ENCODE peak calls at places on chromosomes 1 and 21, in five cellular contexts. One of them, this sample, is unnamed.

GRCh38 chr1:184838374-184838995 is 83.8 kb upstream of the EDEM3 start:
- DNase-seq in H1: no peak
- DNase-seq in HepG2: no peak
- DNase-seq in K562: no peak
- DNase-seq in GM12878: no peak
- DNase-seq in this sample: no peak

GRCh38 chr1:114758251-114758832 is 558 bp upstream of the CSDE1 start:
- DNase-seq in H1: no peak
- DNase-seq in HepG2: peak; percentile 7
- DNase-seq in K562: no peak
- DNase-seq in GM12878: no peak
- DNase-seq in this sample: no peak

GRCh38 chr1:94322696-94323095 is 85.3 kb upstream of the ARHGAP29 start:
- DNase-seq in H1: no peak
- DNase-seq in HepG2: no peak
- DNase-seq in K562: no peak
- DNase-seq in GM12878: no peak
- DNase-seq in this sample: no peak

GRCh38 chr21:15514073-15514946 is 215.5 kb upstream of the USP25 start:
- DNase-seq in H1: no peak
- DNase-seq in HepG2: peak; percentile 94
- DNase-seq in K562: no peak
- DNase-seq in GM12878: peak; percentile 45
- DNase-seq in this sample: no peak

GRCh38 chr1:32406629-32407111 is 12.4 kb upstream of the BSDC1 start:
- DNase-seq in H1: no peak
- DNase-seq in HepG2: peak; percentile 28
- DNase-seq in K562: peak; percentile 49
- DNase-seq in GM12878: no peak
- DNase-seq in this sample: no peak

GRCh38 chr1:51644533-51645197 is 27.8 kb downstream of the OSBPL9 start:
- DNase-seq in H1: peak; percentile 5
- DNase-seq in HepG2: no peak
- DNase-seq in K562: no peak
- DNase-seq in GM12878: no peak
- DNase-seq in this sample: no peak

GRCh38 chr1:8941906-8942305 is 3.8 kb upstream of the CA6 start:
- DNase-seq in H1: no peak
- DNase-seq in HepG2: peak; percentile 72
- DNase-seq in K562: no peak
- DNase-seq in GM12878: no peak
- DNase-seq in this sample: no peak

GRCh38 chr1:10429868-10430215 is 391 bp upstream of the CENPS start:
- DNase-seq in H1: no peak
- DNase-seq in HepG2: no peak
- DNase-seq in K562: no peak
- DNase-seq in GM12878: no peak
- DNase-seq in this sample: no peak

GRCh38 chr1:57272150-57272549 is 151.7 kb downstream of the DAB1 start:
- DNase-seq in H1: no peak
- DNase-seq in HepG2: no peak
- DNase-seq in K562: no peak
- DNase-seq in GM12878: no peak
- DNase-seq in this sample: no peak

GRCh38 chr1:211829343-211830054 is 1.1 kb downstream of the LPGAT1 start:
- DNase-seq in H1: no peak
- DNase-seq in HepG2: peak; percentile 82
- DNase-seq in K562: peak; percentile 27
- DNase-seq in GM12878: no peak
- DNase-seq in this sample: peak; percentile 43

GRCh38 chr1:6235302-6235680 is 473 bp downstream of the ICMT start:
- DNase-seq in H1: no peak
- DNase-seq in HepG2: no peak
- DNase-seq in K562: no peak
- DNase-seq in GM12878: no peak
- DNase-seq in this sample: no peak

GRCh38 chr1:240020871-240021270 is 70.8 kb upstream of the FMN2 start:
- DNase-seq in H1: no peak
- DNase-seq in HepG2: no peak
- DNase-seq in K562: no peak
- DNase-seq in GM12878: no peak
- DNase-seq in this sample: no peak

GRCh38 chr1:55040083-55040952 is 970 bp downstream of the PCSK9 start:
- DNase-seq in H1: no peak
- DNase-seq in HepG2: no peak
- DNase-seq in K562: peak; percentile 27
- DNase-seq in GM12878: no peak
- DNase-seq in this sample: peak; percentile 40

GRCh38 chr1:187641015-187641414 is 812.3 kb downstream of the PLA2G4A start:
- DNase-seq in H1: no peak
- DNase-seq in HepG2: peak; percentile 2
- DNase-seq in K562: no peak
- DNase-seq in GM12878: no peak
- DNase-seq in this sample: no peak

GRCh38 chr1:245771521-245772281 is 616.9 kb downstream of the KIF26B start:
- DNase-seq in H1: no peak
- DNase-seq in HepG2: no peak
- DNase-seq in K562: no peak
- DNase-seq in GM12878: no peak
- DNase-seq in this sample: no peak

GRCh38 chr1:94926365-94926914 is 470 bp downstream of the CNN3 start:
- DNase-seq in H1: no peak
- DNase-seq in HepG2: peak; percentile 36
- DNase-seq in K562: no peak
- DNase-seq in GM12878: no peak
- DNase-seq in this sample: peak; percentile 65

GRCh38 chr1:164272156-164272555 is 286.8 kb upstream of the PBX1 start:
- DNase-seq in H1: no peak
- DNase-seq in HepG2: no peak
- DNase-seq in K562: no peak
- DNase-seq in GM12878: no peak
- DNase-seq in this sample: no peak

GRCh38 chr1:39407889-39408640 is 83.4 kb upstream of the BMP8A start:
- DNase-seq in H1: no peak
- DNase-seq in HepG2: peak; percentile 79
- DNase-seq in K562: no peak
- DNase-seq in GM12878: no peak
- DNase-seq in this sample: no peak

GRCh38 chr1:28510350-28511223 is 4.7 kb downstream of the RCC1 start:
- DNase-seq in H1: no peak
- DNase-seq in HepG2: peak; percentile 55
- DNase-seq in K562: no peak
- DNase-seq in GM12878: no peak
- DNase-seq in this sample: no peak

GRCh38 chr1:9066945-9067807 is 2.3 kb downstream of the SLC2A5 start:
- DNase-seq in H1: no peak
- DNase-seq in HepG2: peak; percentile 31
- DNase-seq in K562: no peak
- DNase-seq in GM12878: no peak
- DNase-seq in this sample: no peak

GRCh38 chr1:176033879-176034278 is 173.2 kb downstream of the COP1 start:
- DNase-seq in H1: no peak
- DNase-seq in HepG2: no peak
- DNase-seq in K562: no peak
- DNase-seq in GM12878: no peak
- DNase-seq in this sample: no peak

GRCh38 chr1:208107817-208108608 is 136.2 kb downstream of the PLXNA2 start:
- DNase-seq in H1: no peak
- DNase-seq in HepG2: no peak
- DNase-seq in K562: no peak
- DNase-seq in GM12878: no peak
- DNase-seq in this sample: no peak

GRCh38 chr1:230753586-230754251 is 6.5 kb downstream of the CAPN9 start:
- DNase-seq in H1: peak; percentile 54
- DNase-seq in HepG2: peak; percentile 30
- DNase-seq in K562: peak; percentile 94
- DNase-seq in GM12878: no peak
- DNase-seq in this sample: peak; percentile 73

GRCh38 chr21:27362249-27362648 is 395.4 kb upstream of the ADAMTS5 start:
- DNase-seq in H1: no peak
- DNase-seq in HepG2: no peak
- DNase-seq in K562: no peak
- DNase-seq in GM12878: no peak
- DNase-seq in this sample: no peak

GRCh38 chr1:221839321-221839720 is 97.4 kb upstream of the DUSP10 start:
- DNase-seq in H1: no peak
- DNase-seq in HepG2: no peak
- DNase-seq in K562: no peak
- DNase-seq in GM12878: peak; percentile 44
- DNase-seq in this sample: no peak

GRCh38 chr1:24639881-24640280 is 3.2 kb upstream of the SRRM1 start:
- DNase-seq in H1: no peak
- DNase-seq in HepG2: peak; percentile 72
- DNase-seq in K562: no peak
- DNase-seq in GM12878: no peak
- DNase-seq in this sample: no peak

GRCh38 chr1:180851995-180852887 is 60.5 kb upstream of the KIAA1614 start:
- DNase-seq in H1: no peak
- DNase-seq in HepG2: no peak
- DNase-seq in K562: no peak
- DNase-seq in GM12878: no peak
- DNase-seq in this sample: no peak

GRCh38 chr1:57839488-57839887 is 415.6 kb upstream of the DAB1 start:
- DNase-seq in H1: no peak
- DNase-seq in HepG2: no peak
- DNase-seq in K562: no peak
- DNase-seq in GM12878: no peak
- DNase-seq in this sample: no peak

GRCh38 chr1:215358356-215358755 is 208.7 kb upstream of the KCTD3 start:
- DNase-seq in H1: no peak
- DNase-seq in HepG2: no peak
- DNase-seq in K562: no peak
- DNase-seq in GM12878: no peak
- DNase-seq in this sample: no peak

GRCh38 chr21:36506482-36506881 is 26.6 kb upstream of the CLDN14 start:
- DNase-seq in H1: no peak
- DNase-seq in HepG2: no peak
- DNase-seq in K562: no peak
- DNase-seq in GM12878: no peak
- DNase-seq in this sample: no peak

GRCh38 chr1:180462099-180462498 is 40.3 kb downstream of the ACBD6 start:
- DNase-seq in H1: no peak
- DNase-seq in HepG2: no peak
- DNase-seq in K562: no peak
- DNase-seq in GM12878: no peak
- DNase-seq in this sample: no peak

GRCh38 chr1:245788886-245789285 is 634.1 kb downstream of the KIF26B start:
- DNase-seq in H1: no peak
- DNase-seq in HepG2: no peak
- DNase-seq in K562: no peak
- DNase-seq in GM12878: no peak
- DNase-seq in this sample: no peak

GRCh38 chr1:26121854-26122773 is 10.5 kb downstream of the PDIK1L start:
- DNase-seq in H1: no peak
- DNase-seq in HepG2: no peak
- DNase-seq in K562: no peak
- DNase-seq in GM12878: no peak
- DNase-seq in this sample: no peak

GRCh38 chr1:221435510-221435909 is 306.4 kb downstream of the DUSP10 start:
- DNase-seq in H1: no peak
- DNase-seq in HepG2: peak; percentile 17
- DNase-seq in K562: peak; percentile 68
- DNase-seq in GM12878: no peak
- DNase-seq in this sample: no peak

GRCh38 chr21:41834252-41834925 is 44.8 kb downstream of the PRDM15 start:
- DNase-seq in H1: no peak
- DNase-seq in HepG2: no peak
- DNase-seq in K562: no peak
- DNase-seq in GM12878: no peak
- DNase-seq in this sample: no peak

GRCh38 chr1:212430955-212431394 is 1.7 kb upstream of the NENF start:
- DNase-seq in H1: no peak
- DNase-seq in HepG2: no peak
- DNase-seq in K562: no peak
- DNase-seq in GM12878: no peak
- DNase-seq in this sample: no peak

GRCh38 chr1:200896571-200897187 is 2.0 kb downstream of the INAVA start:
- DNase-seq in H1: no peak
- DNase-seq in HepG2: peak; percentile 93
- DNase-seq in K562: no peak
- DNase-seq in GM12878: no peak
- DNase-seq in this sample: no peak

GRCh38 chr1:22288593-22289241 is 145.8 kb upstream of the WNT4 start:
- DNase-seq in H1: no peak
- DNase-seq in HepG2: peak; percentile 12
- DNase-seq in K562: no peak
- DNase-seq in GM12878: no peak
- DNase-seq in this sample: no peak

GRCh38 chr1:15100369-15101111 is 53.0 kb upstream of the TMEM51 start:
- DNase-seq in H1: peak; percentile 36
- DNase-seq in HepG2: peak; percentile 20
- DNase-seq in K562: peak; percentile 73
- DNase-seq in GM12878: no peak
- DNase-seq in this sample: peak; percentile 84
- TF ChIP-seq ATF2 in H1: no peak
- TF ChIP-seq ATF2 in HepG2: no peak
- TF ChIP-seq ATF2 in K562: no peak
- TF ChIP-seq ATF2 in GM12878: no peak
- TF ChIP-seq ATF2 in this sample: no peak

GRCh38 chr1:3306583-3307285 is 147.7 kb upstream of the ARHGEF16 start:
- DNase-seq in H1: no peak
- DNase-seq in HepG2: no peak
- DNase-seq in K562: no peak
- DNase-seq in GM12878: no peak
- DNase-seq in this sample: no peak
- TF ChIP-seq SP1 in H1: no peak
- TF ChIP-seq SP1 in HepG2: no peak
- TF ChIP-seq SP1 in K562: no peak
- TF ChIP-seq SP1 in GM12878: no peak
- TF ChIP-seq SP1 in this sample: no peak

GRCh38 chr1:36605942-36606690 is 123.4 kb upstream of the CSF3R start:
- DNase-seq in H1: no peak
- DNase-seq in HepG2: no peak
- DNase-seq in K562: no peak
- DNase-seq in GM12878: no peak
- DNase-seq in this sample: no peak
- TF ChIP-seq ATF2 in H1: no peak
- TF ChIP-seq ATF2 in HepG2: no peak
- TF ChIP-seq ATF2 in K562: no peak
- TF ChIP-seq ATF2 in GM12878: no peak
- TF ChIP-seq ATF2 in this sample: no peak

DNA sequence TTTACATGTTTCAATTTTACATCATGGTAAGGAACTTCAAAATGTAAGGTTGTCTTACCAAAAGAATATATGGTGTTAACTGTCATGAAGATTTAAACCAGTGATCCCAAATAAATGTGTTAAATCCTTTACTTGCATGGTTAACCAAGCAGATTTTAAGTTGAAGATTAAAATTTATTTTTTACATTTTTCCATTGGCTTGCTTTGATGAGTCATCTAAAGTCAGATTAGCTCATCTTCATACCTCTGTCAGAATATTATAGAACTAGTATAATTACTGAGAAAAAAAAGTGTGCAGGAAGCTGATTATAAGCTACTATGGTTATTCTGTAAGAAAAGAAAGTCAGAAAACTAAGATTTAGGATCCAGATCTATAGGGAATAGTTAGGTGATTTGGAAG is 95.3 kb upstream of the DPH5 start:
- DNase-seq in H1: no peak
- DNase-seq in HepG2: no peak
- DNase-seq in K562: no peak
- DNase-seq in GM12878: no peak
- DNase-seq in this sample: no peak
- TF ChIP-seq SP1 in H1: no peak
- TF ChIP-seq SP1 in HepG2: no peak
- TF ChIP-seq SP1 in K562: no peak
- TF ChIP-seq SP1 in GM12878: no peak
- TF ChIP-seq SP1 in this sample: no peak